ENCODE peak calls at places on chromosomes 13 and 19, in seven cellular contexts. J is activated CD8-positive, alpha-beta T cell treated with anti-CD3 and anti-CD28 coated beads for 36 hours; X is aorta; O is sciatic nerve; F is T-helper 17 cell; Y is T-cell; C is IMR-90. Z is an unnamed sample.

GRCh38 chr19:6586726-6587092 is 4.2 kb downstream of the CD70 start:
- ATAC-seq in Y (no peak), F (no peak), X (no peak), C (peak), J (no peak), O (peak), Z (no peak)

GRCh38 chr13:94129490-94129894 is 350.0 kb downstream of the DCT start:
- ATAC-seq in J (peak), C (peak), F (no peak), O (peak), X (peak), Y (no peak), Z (peak)

GRCh38 chr19:45045671-45046353 is 7.0 kb downstream of the CLASRP start:
- ATAC-seq in J (no peak), C (no peak), X (no peak), Y (no peak), O (peak), F (no peak), Z (no peak)

GRCh38 chr19:17311455-17312248 is 2.3 kb downstream of the DDA1 start:
- ATAC-seq in F (no peak), O (no peak), C (peak), Y (no peak), X (no peak), J (no peak), Z (no peak)

GRCh38 chr13:29464105-29464679 is 131.3 kb downstream of the SLC7A1 start:
- ATAC-seq in O (no peak), C (no peak), X (no peak), Y (no peak), J (no peak), F (no peak), Z (no peak)

GRCh38 chr13:99694251-99694650 is 193.0 kb downstream of the TM9SF2 start:
- ATAC-seq in Y (no peak), J (no peak), F (no peak), X (no peak), O (no peak), C (no peak), Z (no peak)

GRCh38 chr19:48400018-48400742 is 6.7 kb downstream of the GRIN2D start:
- ATAC-seq in X (peak), C (peak), J (peak), O (peak), Y (peak), F (peak), Z (peak)

GRCh38 chr19:41911889-41912731 is 16.1 kb downstream of the ERFL start:
- ATAC-seq in Y (peak), C (no peak), J (no peak), X (no peak), O (no peak), F (no peak), Z (no peak)

GRCh38 chr13:42028113-42028799 is 20.2 kb upstream of the DGKH start:
- ATAC-seq in F (no peak), J (no peak), X (peak), O (no peak), C (no peak), Y (no peak), Z (no peak)

GRCh38 chr19:47729468-47729798 is 15.9 kb upstream of the NOP53 start:
- ATAC-seq in C (peak), X (peak), Y (peak), O (peak), F (peak), J (peak), Z (peak)

GRCh38 chr13:66577358-66577757 is 652.8 kb downstream of the PCDH9 start:
- ATAC-seq in Y (no peak), F (no peak), J (no peak), O (no peak), X (no peak), C (no peak), Z (no peak)